ENCODE peak calls at places on chromosomes 2 and 18, in nine cellular contexts. G is CD4-positive, CD25-positive, alpha-beta regulatory T cell; A is endothelial cell; P is WTC11; L is stimulated activated CD4-positive, alpha-beta T cell treated with anti-CD3 and anti-CD28 coated beads, TNF-alpha, amount 100 ng/mL, for 1 hour; K is SHP77; T is Ammon's horn; R is HFF-Myc; I is CD4-positive, alpha-beta memory T cell. O is an unnamed sample.

GRCh38 chr18:78986018-78986481 is 6.4 kb downstream of the SALL3 start:
- DNase-seq in G (no peak), A (peak), P (peak), L (no peak), K (no peak), T (peak), R (no peak), I (no peak), O (no peak)

GRCh38 chr2:108417254-108417653 is 31.8 kb upstream of the GCC2 start:
- DNase-seq in G (peak), A (no peak), P (peak), L (no peak), K (no peak), T (no peak), R (no peak), I (no peak), O (no peak)

GRCh38 chr18:50791599-50792438 is 28.0 kb downstream of the MRO start:
- DNase-seq in G (no peak), A (no peak), P (no peak), L (no peak), K (no peak), T (no peak), R (no peak), I (no peak), O (no peak)

GRCh38 chr2:163752252-163752651 is 16.4 kb upstream of the FIGN start:
- DNase-seq in G (no peak), A (no peak), P (no peak), L (no peak), K (no peak), T (no peak), R (no peak), I (no peak), O (no peak)

GRCh38 chr2:71682341-71682740 is 229.0 kb downstream of the DYSF start:
- DNase-seq in G (no peak), A (no peak), P (peak), L (no peak), K (no peak), T (no peak), R (no peak), I (no peak), O (no peak)

GRCh38 chr2:154466226-154466625 is 232.3 kb upstream of the KCNJ3 start:
- DNase-seq in G (no peak), A (no peak), P (no peak), L (no peak), K (no peak), T (no peak), R (no peak), I (no peak), O (no peak)

GRCh38 chr2:26582890-26583289 is 58.3 kb downstream of the CIB4 start:
- DNase-seq in G (no peak), A (no peak), P (peak), L (no peak), K (no peak), T (no peak), R (no peak), I (no peak), O (no peak)

GRCh38 chr2:19426144-19426543 is 67.7 kb upstream of the OSR1 start:
- DNase-seq in G (no peak), A (no peak), P (no peak), L (no peak), K (no peak), T (no peak), R (no peak), I (no peak), O (no peak)

GRCh38 chr2:169276045-169276444 is 86.3 kb downstream of the LRP2 start:
- DNase-seq in G (no peak), A (no peak), P (no peak), L (no peak), K (no peak), T (peak), R (no peak), I (no peak), O (no peak)

GRCh38 chr2:204705243-204705971 is 160.1 kb downstream of the PARD3B start:
- DNase-seq in G (no peak), A (no peak), P (no peak), L (no peak), K (no peak), T (no peak), R (no peak), I (no peak), O (no peak)

GRCh38 chr2:173986805-173987204 is 21.6 kb upstream of the SP3 start:
- DNase-seq in G (no peak), A (no peak), P (no peak), L (no peak), K (no peak), T (no peak), R (no peak), I (no peak), O (no peak)

GRCh38 chr2:98503481-98504096 is 58.9 kb downstream of the INPP4A start:
- DNase-seq in G (no peak), A (no peak), P (no peak), L (no peak), K (no peak), T (peak), R (no peak), I (no peak), O (no peak)

GRCh38 chr18:22975508-22975907 is 42.4 kb downstream of the RBBP8 start:
- DNase-seq in G (no peak), A (no peak), P (no peak), L (no peak), K (no peak), T (no peak), R (no peak), I (no peak), O (no peak)

GRCh38 chr2:234550511-234551107 is 53.7 kb upstream of the ARL4C start:
- DNase-seq in G (peak), A (peak), P (peak), L (peak), K (peak), T (peak), R (peak), I (peak), O (peak)

GRCh38 chr18:10453261-10453884 is 1.1 kb upstream of the APCDD1 start:
- DNase-seq in G (no peak), A (no peak), P (no peak), L (no peak), K (no peak), T (no peak), R (no peak), I (no peak), O (no peak)

O was measured in activated CD8-positive, alpha-beta memory T cell treated with anti-CD3 and anti-CD28 coated beads for 4 hours.